ENCODE peak calls at places on chromosomes 13 and 19, in five cellular contexts. One of them, this sample, is unnamed.

GRCh38 chr19:28351761-28352160 is 861.2 kb downstream of the UQCRFS1 start:
- DNase-seq in mucosa of descending colon: no peak
- DNase-seq in tibial artery: no peak
- DNase-seq in osteoblast: no peak
- DNase-seq in bronchial epithelial cell: peak
- DNase-seq in this sample: peak

GRCh38 chr13:114080739-114081561 is 51.5 kb downstream of the RASA3 start:
- DNase-seq in mucosa of descending colon: no peak
- DNase-seq in bronchial epithelial cell: no peak
- DNase-seq in tibial artery: no peak
- DNase-seq in osteoblast: peak
- DNase-seq in this sample: no peak

GRCh38 chr13:113297370-113297871 is 382 bp downstream of the LAMP1 start:
- DNase-seq in bronchial epithelial cell: peak
- DNase-seq in osteoblast: peak
- DNase-seq in tibial artery: no peak
- DNase-seq in mucosa of descending colon: peak
- DNase-seq in this sample: peak

GRCh38 chr13:111117289-111117688 is 2.2 kb downstream of the ARHGEF7 start:
- DNase-seq in tibial artery: no peak
- DNase-seq in bronchial epithelial cell: no peak
- DNase-seq in mucosa of descending colon: no peak
- DNase-seq in osteoblast: peak
- DNase-seq in this sample: peak

GRCh38 chr13:41179593-41180250 is 14.6 kb downstream of the KBTBD7 start:
- DNase-seq in osteoblast: peak
- DNase-seq in tibial artery: no peak
- DNase-seq in bronchial epithelial cell: peak
- DNase-seq in mucosa of descending colon: no peak
- DNase-seq in this sample: peak

GRCh38 chr13:35675651-35676050 is 199.2 kb upstream of the MAB21L1 start:
- DNase-seq in bronchial epithelial cell: no peak
- DNase-seq in mucosa of descending colon: no peak
- DNase-seq in tibial artery: no peak
- DNase-seq in osteoblast: no peak
- DNase-seq in this sample: no peak

GRCh38 chr13:75417647-75418046 is 64.3 kb downstream of the TBC1D4 start:
- DNase-seq in tibial artery: no peak
- DNase-seq in osteoblast: no peak
- DNase-seq in bronchial epithelial cell: peak
- DNase-seq in mucosa of descending colon: no peak
- DNase-seq in this sample: no peak

GRCh38 chr19:46862504-46862835 is 1.7 kb downstream of the ARHGAP35 start:
- DNase-seq in osteoblast: peak
- DNase-seq in tibial artery: no peak
- DNase-seq in mucosa of descending colon: no peak
- DNase-seq in bronchial epithelial cell: no peak
- DNase-seq in this sample: no peak

GRCh38 chr13:23813635-23814034 is 75.6 kb downstream of the MIPEP start:
- DNase-seq in tibial artery: no peak
- DNase-seq in osteoblast: no peak
- DNase-seq in mucosa of descending colon: no peak
- DNase-seq in bronchial epithelial cell: no peak
- DNase-seq in this sample: no peak

GRCh38 chr19:1663854-1664253 is 11.4 kb upstream of the TCF3 start:
- DNase-seq in osteoblast: no peak
- DNase-seq in tibial artery: no peak
- DNase-seq in bronchial epithelial cell: no peak
- DNase-seq in mucosa of descending colon: no peak
- DNase-seq in this sample: no peak

DNA sequence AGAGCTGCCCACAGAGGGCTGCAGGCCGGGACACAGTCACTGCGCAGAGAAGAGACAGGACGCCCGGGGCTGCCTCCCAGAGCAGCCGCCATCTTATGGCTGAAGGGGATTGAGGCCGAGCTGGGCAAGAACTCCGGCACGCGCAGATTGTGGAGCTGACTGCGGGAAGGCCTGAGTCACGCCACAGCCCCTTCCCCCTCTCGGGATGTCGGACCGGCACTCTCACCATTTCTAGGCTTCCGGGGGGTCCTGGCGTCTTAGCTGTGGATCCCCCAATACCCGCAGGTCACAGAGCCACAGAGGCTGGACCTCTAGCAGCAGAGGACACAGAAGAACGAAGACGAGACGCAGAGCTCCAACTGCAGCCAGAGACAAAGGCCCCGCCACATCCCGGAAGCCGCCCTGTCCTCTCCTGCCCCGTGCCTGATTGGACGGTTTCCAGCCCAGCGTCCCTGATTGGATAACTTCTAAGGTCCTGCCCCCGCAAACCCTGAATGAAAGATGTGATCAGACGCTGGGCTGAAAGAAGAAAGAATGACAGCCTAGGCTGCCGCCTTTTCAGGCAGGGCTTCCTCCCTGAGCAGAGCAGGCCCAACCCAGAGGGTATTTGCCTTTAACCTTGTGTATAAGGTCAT is at the start of gene ZNF43:
- DNase-seq in tibial artery: peak
- DNase-seq in bronchial epithelial cell: peak
- DNase-seq in mucosa of descending colon: peak
- DNase-seq in osteoblast: peak
- DNase-seq in this sample: peak
- TF ChIP-seq CTCF in tibial artery: no peak
- TF ChIP-seq CTCF in bronchial epithelial cell: no peak
- TF ChIP-seq CTCF in mucosa of descending colon: no peak
- TF ChIP-seq CTCF in osteoblast: no peak
- TF ChIP-seq CTCF in this sample: no peak

GRCh38 chr19:14782978-14783545 is 4.7 kb upstream of the ADGRE2 start:
- DNase-seq in osteoblast: peak
- DNase-seq in mucosa of descending colon: no peak
- DNase-seq in bronchial epithelial cell: no peak
- DNase-seq in tibial artery: no peak
- DNase-seq in this sample: no peak
- H3K4me3 ChIP-seq in osteoblast: no peak
- H3K4me3 ChIP-seq in mucosa of descending colon: no peak
- H3K4me3 ChIP-seq in bronchial epithelial cell: no peak
- H3K4me3 ChIP-seq in tibial artery: no peak
- H3K4me3 ChIP-seq in this sample: no peak

DNA sequence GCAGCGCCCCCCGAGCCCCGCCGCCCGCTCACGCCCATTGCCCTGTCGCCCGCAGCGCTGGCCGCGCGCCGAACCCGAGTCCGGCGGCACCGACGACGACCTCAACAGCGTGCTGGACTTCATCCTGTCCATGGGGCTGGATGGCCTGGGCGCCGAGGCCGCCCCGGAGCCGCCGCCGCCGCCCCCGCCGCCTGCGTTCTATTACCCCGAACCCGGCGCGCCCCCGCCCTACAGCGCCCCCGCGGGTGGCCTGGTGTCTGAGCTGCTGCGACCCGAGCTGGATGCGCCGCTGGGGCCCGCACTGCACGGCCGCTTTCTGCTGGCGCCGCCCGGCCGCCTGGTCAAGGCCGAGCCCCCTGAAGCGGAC is 518 bp downstream of the KLF2 start:
- DNase-seq in mucosa of descending colon: peak
- DNase-seq in tibial artery: no peak
- DNase-seq in bronchial epithelial cell: no peak
- DNase-seq in osteoblast: no peak
- DNase-seq in this sample: peak
- TF ChIP-seq CTCF in mucosa of descending colon: no peak
- TF ChIP-seq CTCF in tibial artery: no peak
- TF ChIP-seq CTCF in bronchial epithelial cell: no peak
- TF ChIP-seq CTCF in osteoblast: no peak
- TF ChIP-seq CTCF in this sample: peak

GRCh38 chr19:4474504-4475136 is 2.5 kb downstream of the HDGFL2 start:
- DNase-seq in osteoblast: peak
- DNase-seq in mucosa of descending colon: no peak
- DNase-seq in tibial artery: no peak
- DNase-seq in bronchial epithelial cell: peak
- DNase-seq in this sample: peak
- H3K4me3 ChIP-seq in osteoblast: peak
- H3K4me3 ChIP-seq in mucosa of descending colon: no peak
- H3K4me3 ChIP-seq in tibial artery: peak
- H3K4me3 ChIP-seq in bronchial epithelial cell: peak
- H3K4me3 ChIP-seq in this sample: peak

GRCh38 chr13:112194579-112194978 is 127.6 kb downstream of the SOX1 start:
- DNase-seq in bronchial epithelial cell: no peak
- DNase-seq in osteoblast: no peak
- DNase-seq in tibial artery: no peak
- DNase-seq in mucosa of descending colon: no peak
- DNase-seq in this sample: no peak

GRCh38 chr13:112193463-112194166 is 126.7 kb downstream of the SOX1 start:
- DNase-seq in bronchial epithelial cell: no peak
- DNase-seq in mucosa of descending colon: no peak
- DNase-seq in tibial artery: no peak
- DNase-seq in osteoblast: no peak
- DNase-seq in this sample: no peak

GRCh38 chr13:112198611-112199010 is 131.7 kb downstream of the SOX1 start:
- DNase-seq in mucosa of descending colon: no peak
- DNase-seq in bronchial epithelial cell: no peak
- DNase-seq in osteoblast: no peak
- DNase-seq in tibial artery: no peak
- DNase-seq in this sample: no peak

GRCh38 chr13:112188298-112188610 is 121.3 kb downstream of the SOX1 start:
- DNase-seq in osteoblast: no peak
- DNase-seq in tibial artery: no peak
- DNase-seq in mucosa of descending colon: no peak
- DNase-seq in bronchial epithelial cell: no peak
- DNase-seq in this sample: no peak

GRCh38 chr13:112194167-112194530 is 127.2 kb downstream of the SOX1 start:
- DNase-seq in tibial artery: no peak
- DNase-seq in osteoblast: no peak
- DNase-seq in mucosa of descending colon: no peak
- DNase-seq in bronchial epithelial cell: no peak
- DNase-seq in this sample: no peak
- TF ChIP-seq CTCF in tibial artery: no peak
- TF ChIP-seq CTCF in osteoblast: no peak
- TF ChIP-seq CTCF in mucosa of descending colon: no peak
- TF ChIP-seq CTCF in bronchial epithelial cell: no peak
- TF ChIP-seq CTCF in this sample: no peak

GRCh38 chr19:38900816-38901215 is 1.0 kb downstream of the NFKBIB start:
- DNase-seq in bronchial epithelial cell: no peak
- DNase-seq in tibial artery: no peak
- DNase-seq in osteoblast: no peak
- DNase-seq in mucosa of descending colon: no peak
- DNase-seq in this sample: no peak
- H3K4me3 ChIP-seq in bronchial epithelial cell: no peak
- H3K4me3 ChIP-seq in tibial artery: peak
- H3K4me3 ChIP-seq in osteoblast: peak
- H3K4me3 ChIP-seq in mucosa of descending colon: no peak
- H3K4me3 ChIP-seq in this sample: peak

GRCh38 chr19:5109560-5109959 is 140.6 kb downstream of the KDM4B start:
- DNase-seq in tibial artery: no peak
- DNase-seq in osteoblast: no peak
- DNase-seq in mucosa of descending colon: no peak
- DNase-seq in bronchial epithelial cell: no peak
- DNase-seq in this sample: no peak
- TF ChIP-seq CTCF in tibial artery: no peak
- TF ChIP-seq CTCF in osteoblast: no peak
- TF ChIP-seq CTCF in mucosa of descending colon: no peak
- TF ChIP-seq CTCF in bronchial epithelial cell: no peak
- TF ChIP-seq CTCF in this sample: no peak

GRCh38 chr19:34265221-34265650 is 10.9 kb downstream of the GARRE1 start:
- DNase-seq in bronchial epithelial cell: peak
- DNase-seq in osteoblast: no peak
- DNase-seq in tibial artery: no peak
- DNase-seq in mucosa of descending colon: no peak
- DNase-seq in this sample: no peak
- H3K4me3 ChIP-seq in bronchial epithelial cell: no peak
- H3K4me3 ChIP-seq in osteoblast: no peak
- H3K4me3 ChIP-seq in tibial artery: peak
- H3K4me3 ChIP-seq in mucosa of descending colon: no peak
- H3K4me3 ChIP-seq in this sample: no peak

DNA sequence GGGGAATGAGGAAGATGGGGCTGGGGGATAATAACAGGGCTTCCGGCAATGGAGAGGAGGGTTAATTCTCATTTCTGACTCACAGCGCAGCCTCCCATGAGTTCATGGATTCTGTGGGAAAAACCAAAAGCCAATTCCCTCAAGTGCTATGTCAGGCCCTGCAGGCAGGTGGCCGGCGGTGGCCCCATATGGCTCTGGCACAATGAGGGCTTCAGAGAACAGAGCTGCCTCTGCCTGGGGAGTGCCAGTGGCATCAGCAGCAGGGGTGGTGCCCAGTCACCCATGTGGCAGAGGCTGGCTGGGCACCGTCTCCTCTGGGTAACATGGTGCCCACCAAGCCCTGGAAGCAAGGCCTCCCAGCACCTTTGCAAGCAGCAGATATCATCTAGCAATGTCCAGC is 69.1 kb downstream of the ALOX5AP start:
- DNase-seq in osteoblast: no peak
- DNase-seq in mucosa of descending colon: no peak
- DNase-seq in bronchial epithelial cell: no peak
- DNase-seq in tibial artery: no peak
- DNase-seq in this sample: no peak
- TF ChIP-seq CTCF in osteoblast: peak
- TF ChIP-seq CTCF in mucosa of descending colon: no peak
- TF ChIP-seq CTCF in bronchial epithelial cell: peak
- TF ChIP-seq CTCF in tibial artery: no peak
- TF ChIP-seq CTCF in this sample: no peak

GRCh38 chr19:8366961-8367326 is 3.0 kb downstream of the ANGPTL4 start:
- DNase-seq in osteoblast: peak
- DNase-seq in tibial artery: no peak
- DNase-seq in mucosa of descending colon: no peak
- DNase-seq in bronchial epithelial cell: no peak
- DNase-seq in this sample: peak
- H3K4me3 ChIP-seq in osteoblast: peak
- H3K4me3 ChIP-seq in tibial artery: peak
- H3K4me3 ChIP-seq in mucosa of descending colon: no peak
- H3K4me3 ChIP-seq in bronchial epithelial cell: no peak
- H3K4me3 ChIP-seq in this sample: peak

This sample was measured in AG10803.